ENCODE peak calls at places on chromosomes 3 and 15, in four cellular contexts. Y, A, N and T are unnamed samples.

GRCh38 chr3:196232154-196232881 is 16.0 kb downstream of the SLC51A start:
- DNase-seq in Y (no peak), A (no peak), N (no peak), T (no peak)

GRCh38 chr3:117600112-117600511 is 890.5 kb downstream of the TUSC7 start:
- DNase-seq in Y (no peak), A (no peak), N (no peak), T (no peak)

GRCh38 chr3:182490601-182491485 is 302.5 kb upstream of the ATP11B start:
- DNase-seq in Y (no peak), A (no peak), N (peak), T (no peak)

GRCh38 chr3:32004111-32004790 is 22.7 kb downstream of the ZNF860 start:
- DNase-seq in Y (no peak), A (no peak), N (no peak), T (no peak)

GRCh38 chr15:67076147-67076843 is 10.9 kb downstream of the SMAD3 start:
- DNase-seq in Y (no peak), A (peak), N (peak), T (no peak)

GRCh38 chr15:99467338-99467720 is 98.5 kb upstream of the MEF2A start:
- DNase-seq in Y (no peak), A (no peak), N (no peak), T (no peak)

GRCh38 chr3:51799879-51800757 is 21.1 kb upstream of the IQCF6 start:
- DNase-seq in Y (no peak), A (peak), N (peak), T (peak)

GRCh38 chr3:155158361-155159037 is 78.4 kb downstream of the MME start:
- DNase-seq in Y (no peak), A (no peak), N (no peak), T (no peak)

GRCh38 chr15:85685366-85685765 is 109.4 kb downstream of the KLHL25 start:
- DNase-seq in Y (no peak), A (no peak), N (no peak), T (no peak)

GRCh38 chr15:85706779-85707518 is 87.8 kb downstream of the KLHL25 start:
- DNase-seq in Y (peak), A (peak), N (no peak), T (no peak)

GRCh38 chr3:50245831-50246516 is 10.0 kb downstream of the GNAI2 start:
- DNase-seq in Y (peak), A (peak), N (no peak), T (no peak)

GRCh38 chr3:133113526-133113925 is 75.3 kb downstream of the TMEM108 start:
- DNase-seq in Y (no peak), A (peak), N (peak), T (no peak)

GRCh38 chr3:129553771-129554170 is 10.8 kb downstream of the H1-8 start:
- DNase-seq in Y (no peak), A (no peak), N (no peak), T (no peak)

GRCh38 chr3:53724566-53724965 is 121.7 kb downstream of the CHDH start:
- DNase-seq in Y (no peak), A (no peak), N (no peak), T (no peak)

GRCh38 chr15:37837276-37837675 is 97.2 kb upstream of the TMCO5A start:
- DNase-seq in Y (no peak), A (peak), N (no peak), T (no peak)

GRCh38 chr3:145125307-145125706 is 1035.7 kb downstream of the PLOD2 start:
- DNase-seq in Y (no peak), A (peak), N (peak), T (no peak)

GRCh38 chr15:44729394-44729913 is 6.9 kb upstream of the TRIM69 start:
- DNase-seq in Y (no peak), A (no peak), N (no peak), T (no peak)

GRCh38 chr3:59101091-59101738 is 51.4 kb upstream of the CFAP20DC start:
- DNase-seq in Y (no peak), A (no peak), N (peak), T (peak)

GRCh38 chr15:89747708-89748682 is 3.1 kb downstream of the MESP1 start:
- DNase-seq in Y (no peak), A (no peak), N (no peak), T (no peak)

GRCh38 chr3:78969483-78969882 is 798.3 kb downstream of the ROBO1 start:
- DNase-seq in Y (no peak), A (peak), N (peak), T (no peak)

GRCh38 chr15:43492266-43492665 is 690 bp downstream of the TP53BP1 start:
- DNase-seq in Y (no peak), A (no peak), N (no peak), T (no peak)

GRCh38 chr3:125480656-125481374 is 39.2 kb downstream of the SNX4 start:
- DNase-seq in Y (no peak), A (peak), N (peak), T (peak)

GRCh38 chr15:82680200-82681102 is 29.2 kb downstream of the AP3B2 start:
- DNase-seq in Y (peak), A (no peak), N (peak), T (peak)

GRCh38 chr3:138845071-138845685 is 10.4 kb upstream of the PIK3CB start:
- DNase-seq in Y (no peak), A (no peak), N (no peak), T (no peak)

GRCh38 chr3:54575561-54575960 is 352.3 kb downstream of the LRTM1 start:
- DNase-seq in Y (no peak), A (no peak), N (no peak), T (no peak)

GRCh38 chr15:41838400-41838897 is at the start of gene PLA2G4B:
- DNase-seq in Y (no peak), A (no peak), N (peak), T (peak)

GRCh38 chr3:113867506-113867905 is 28.9 kb downstream of the GRAMD1C start:
- DNase-seq in Y (no peak), A (peak), N (peak), T (peak)

GRCh38 chr3:4235690-4236089 is 67.5 kb upstream of the SETMAR start:
- DNase-seq in Y (no peak), A (no peak), N (no peak), T (no peak)
- H3K27ac ChIP-seq in Y (no peak), A (no peak), N (no peak), T (no peak)

GRCh38 chr15:59532770-59533379 is 78.7 kb upstream of the GCNT3 start:
- DNase-seq in Y (no peak), A (peak), N (no peak), T (no peak)

GRCh38 chr15:59528965-59529402 is 82.6 kb upstream of the GCNT3 start:
- DNase-seq in Y (peak), A (peak), N (peak), T (peak)

GRCh38 chr15:59531066-59531465 is 80.5 kb upstream of the GCNT3 start:
- DNase-seq in Y (no peak), A (no peak), N (no peak), T (peak)

GRCh38 chr15:59524331-59524731 is 86.3 kb downstream of the FAM81A start:
- DNase-seq in Y (no peak), A (no peak), N (no peak), T (no peak)

DNA sequence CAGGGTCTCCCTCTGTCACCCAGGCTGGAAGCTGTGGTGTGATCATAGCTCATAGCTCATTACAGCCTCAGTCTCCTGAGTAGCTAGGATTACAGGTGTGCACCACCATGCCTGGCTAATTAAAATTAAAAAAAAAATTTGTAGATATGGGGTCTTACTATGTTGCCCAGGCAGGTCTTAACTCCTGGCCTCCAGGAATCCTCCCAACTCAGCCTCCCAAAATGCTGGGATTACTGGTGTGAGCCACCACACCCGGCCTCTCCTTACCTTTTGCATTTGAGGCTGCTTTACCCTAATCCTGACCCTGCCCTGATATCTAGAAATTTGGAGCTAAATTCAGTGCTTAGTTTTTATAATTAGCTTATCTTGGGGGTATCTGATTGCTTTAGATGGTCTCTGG is 83.2 kb upstream of the GCNT3 start:
- DNase-seq in Y (no peak), A (no peak), N (no peak), T (no peak)
- H3K27ac ChIP-seq in Y (no peak), A (no peak), N (no peak), T (no peak)

GRCh38 chr3:179035232-179035631 is 36.4 kb downstream of the ZMAT3 start:
- DNase-seq in Y (no peak), A (no peak), N (no peak), T (no peak)
- H3K27ac ChIP-seq in Y (no peak), A (no peak), N (no peak), T (no peak)

GRCh38 chr15:62601779-62602540 is 436.9 kb upstream of the C2CD4B start:
- DNase-seq in Y (no peak), A (no peak), N (no peak), T (no peak)
- H3K27ac ChIP-seq in Y (no peak), A (no peak), N (no peak), T (no peak)

DNA sequence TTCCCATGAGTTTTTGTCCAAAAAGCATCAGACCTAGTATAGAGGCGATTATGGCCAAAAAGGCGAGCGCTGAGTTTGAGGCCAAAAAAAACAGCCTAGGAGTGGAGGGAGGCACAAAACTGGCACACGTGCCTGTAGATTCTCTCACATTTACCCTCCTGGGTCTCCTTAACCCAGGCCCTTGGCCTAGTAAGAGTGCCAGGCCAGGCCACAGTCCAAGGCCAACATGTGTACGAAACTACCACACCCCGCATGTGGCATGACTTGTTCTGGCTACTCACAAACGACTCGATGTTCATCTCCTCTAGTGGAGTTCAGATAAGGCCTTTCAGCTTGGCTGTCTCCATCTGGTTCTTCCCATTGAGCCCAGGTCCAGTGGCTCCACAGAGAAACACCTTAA is 62.9 kb downstream of the DUT start:
- DNase-seq in Y (no peak), A (no peak), N (no peak), T (no peak)
- H3K27ac ChIP-seq in Y (no peak), A (no peak), N (no peak), T (no peak)